ENCODE peak calls at places on chromosomes 13 and 19, in four cellular contexts. One of them, this sample, is unnamed.

GRCh38 chr13:34842466-34842865 is 99.6 kb upstream of the NBEA start:
- DNase-seq in uterus: no peak
- DNase-seq in prostate gland: no peak
- DNase-seq in tibial nerve: no peak
- DNase-seq in this sample: no peak

GRCh38 chr19:52274191-52274590 is 4.8 kb downstream of the ZNF766 start:
- DNase-seq in uterus: no peak
- DNase-seq in prostate gland: no peak
- DNase-seq in tibial nerve: no peak
- DNase-seq in this sample: no peak

GRCh38 chr13:76425930-76426329 is 460.3 kb downstream of the KCTD12 start:
- DNase-seq in tibial nerve: no peak
- DNase-seq in prostate gland: no peak
- DNase-seq in uterus: no peak
- DNase-seq in this sample: no peak

GRCh38 chr19:12137541-12137940 is 2.6 kb downstream of the ZNF20 start:
- DNase-seq in prostate gland: no peak
- DNase-seq in tibial nerve: no peak
- DNase-seq in uterus: no peak
- DNase-seq in this sample: no peak

GRCh38 chr19:19541572-19541971 is 3.5 kb downstream of the CILP2 start:
- DNase-seq in prostate gland: no peak
- DNase-seq in tibial nerve: no peak
- DNase-seq in uterus: no peak
- DNase-seq in this sample: no peak

GRCh38 chr19:2841858-2842574 is 741 bp downstream of the ZNF555 start:
- DNase-seq in uterus: no peak
- DNase-seq in prostate gland: no peak
- DNase-seq in tibial nerve: no peak
- DNase-seq in this sample: no peak

GRCh38 chr13:28602580-28602979 is 56.4 kb upstream of the POMP start:
- DNase-seq in uterus: no peak
- DNase-seq in tibial nerve: no peak
- DNase-seq in prostate gland: no peak
- DNase-seq in this sample: no peak

GRCh38 chr19:15836595-15837398 is 21.3 kb upstream of the OR10H1 start:
- DNase-seq in prostate gland: peak; percentile 98
- DNase-seq in uterus: peak; percentile 98
- DNase-seq in tibial nerve: peak; percentile 99
- DNase-seq in this sample: peak; percentile 99

GRCh38 chr13:100808330-100808729 is 133.7 kb upstream of the TMTC4 start:
- DNase-seq in uterus: no peak
- DNase-seq in prostate gland: no peak
- DNase-seq in tibial nerve: no peak
- DNase-seq in this sample: no peak

GRCh38 chr13:23626730-23627129 is 56.5 kb downstream of the TNFRSF19 start:
- DNase-seq in uterus: no peak
- DNase-seq in prostate gland: peak; percentile 50
- DNase-seq in tibial nerve: no peak
- DNase-seq in this sample: no peak

GRCh38 chr19:46586294-46586693 is 14.8 kb upstream of the CALM3 start:
- DNase-seq in prostate gland: no peak
- DNase-seq in uterus: no peak
- DNase-seq in tibial nerve: no peak
- DNase-seq in this sample: no peak

GRCh38 chr19:2578911-2579677 is 103.2 kb downstream of the GADD45B start:
- DNase-seq in prostate gland: peak; percentile 91
- DNase-seq in tibial nerve: peak; percentile 87
- DNase-seq in uterus: peak; percentile 86
- DNase-seq in this sample: peak; percentile 98

GRCh38 chr19:49591731-49592485 is 926 bp downstream of the PRR12 start:
- DNase-seq in tibial nerve: no peak
- DNase-seq in uterus: peak; percentile 55
- DNase-seq in prostate gland: no peak
- DNase-seq in this sample: no peak

GRCh38 chr19:49019242-49019932 is 2.5 kb upstream of the LHB start:
- DNase-seq in tibial nerve: peak; percentile 25
- DNase-seq in uterus: peak; percentile 64
- DNase-seq in prostate gland: peak; percentile 69
- DNase-seq in this sample: no peak

GRCh38 chr13:22749626-22750025 is 431.2 kb upstream of the SGCG start:
- DNase-seq in tibial nerve: no peak
- DNase-seq in prostate gland: no peak
- DNase-seq in uterus: no peak
- DNase-seq in this sample: no peak

GRCh38 chr13:29674532-29674931 is 79.0 kb upstream of the SLC7A1 start:
- DNase-seq in uterus: no peak
- DNase-seq in tibial nerve: no peak
- DNase-seq in prostate gland: no peak
- DNase-seq in this sample: no peak

GRCh38 chr19:51469162-51469561 is 9.2 kb upstream of the CEACAM18 start:
- DNase-seq in tibial nerve: no peak
- DNase-seq in prostate gland: no peak
- DNase-seq in uterus: no peak
- DNase-seq in this sample: no peak

GRCh38 chr19:18377026-18377425 is 8.9 kb upstream of the GDF15 start:
- DNase-seq in uterus: no peak
- DNase-seq in tibial nerve: no peak
- DNase-seq in prostate gland: peak; percentile 62
- DNase-seq in this sample: no peak

GRCh38 chr19:57664269-57665127 is 4.2 kb upstream of the ZSCAN4 start:
- DNase-seq in prostate gland: peak; percentile 14
- DNase-seq in tibial nerve: no peak
- DNase-seq in uterus: peak; percentile 40
- DNase-seq in this sample: no peak

GRCh38 chr19:8209111-8209964 is at the start of gene CERS4:
- DNase-seq in tibial nerve: peak; percentile 30
- DNase-seq in uterus: peak; percentile 85
- DNase-seq in prostate gland: peak; percentile 76
- DNase-seq in this sample: no peak

GRCh38 chr13:46321494-46322225 is 65.4 kb downstream of the RUBCNL start:
- DNase-seq in prostate gland: peak; percentile 36
- DNase-seq in tibial nerve: peak; percentile 61
- DNase-seq in uterus: peak; percentile 27
- DNase-seq in this sample: no peak

GRCh38 chr13:40127476-40127875 is 472.0 kb downstream of the COG6 start:
- DNase-seq in tibial nerve: no peak
- DNase-seq in uterus: no peak
- DNase-seq in prostate gland: no peak
- DNase-seq in this sample: no peak

GRCh38 chr13:26614721-26615120 is 57.2 kb downstream of the WASF3 start:
- DNase-seq in tibial nerve: no peak
- DNase-seq in prostate gland: no peak
- DNase-seq in uterus: no peak
- DNase-seq in this sample: no peak

GRCh38 chr13:26621731-26622401 is 64.4 kb downstream of the WASF3 start:
- DNase-seq in prostate gland: no peak
- DNase-seq in tibial nerve: no peak
- DNase-seq in uterus: no peak
- DNase-seq in this sample: no peak

GRCh38 chr13:26618726-26619125 is 61.2 kb downstream of the WASF3 start:
- DNase-seq in prostate gland: no peak
- DNase-seq in tibial nerve: no peak
- DNase-seq in uterus: no peak
- DNase-seq in this sample: no peak

GRCh38 chr13:26619321-26619720 is 61.8 kb downstream of the WASF3 start:
- DNase-seq in tibial nerve: no peak
- DNase-seq in uterus: no peak
- DNase-seq in prostate gland: no peak
- DNase-seq in this sample: no peak

GRCh38 chr13:26616126-26616525 is 58.6 kb downstream of the WASF3 start:
- DNase-seq in uterus: no peak
- DNase-seq in tibial nerve: no peak
- DNase-seq in prostate gland: no peak
- DNase-seq in this sample: no peak
- H3K36me3 ChIP-seq in uterus: no peaks in the 10 kb centered on the region
- H3K36me3 ChIP-seq in tibial nerve: no peaks in the 10 kb centered on the region
- H3K36me3 ChIP-seq in prostate gland: no peaks in the 10 kb centered on the region
- H3K36me3 ChIP-seq in this sample: no peaks in the 10 kb centered on the region

GRCh38 chr19:38851622-38852230 is 1.9 kb upstream of the HNRNPL start:
- DNase-seq in tibial nerve: peak; percentile 93
- DNase-seq in prostate gland: peak; percentile 96
- DNase-seq in uterus: peak; percentile 93
- DNase-seq in this sample: peak; percentile 98

GRCh38 chr19:38850976-38851621 is 1.3 kb upstream of the HNRNPL start:
- DNase-seq in uterus: peak; percentile 59
- DNase-seq in prostate gland: no peak
- DNase-seq in tibial nerve: no peak
- DNase-seq in this sample: no peak

GRCh38 chr19:38850231-38850975 is 617 bp upstream of the HNRNPL start:
- DNase-seq in tibial nerve: peak; percentile 100
- DNase-seq in prostate gland: peak; percentile 100
- DNase-seq in uterus: peak; percentile 99
- DNase-seq in this sample: peak; percentile 100

GRCh38 chr19:38853214-38853613 is 3.4 kb upstream of the HNRNPL start:
- DNase-seq in uterus: no peak
- DNase-seq in prostate gland: no peak
- DNase-seq in tibial nerve: no peak
- DNase-seq in this sample: no peak

DNA sequence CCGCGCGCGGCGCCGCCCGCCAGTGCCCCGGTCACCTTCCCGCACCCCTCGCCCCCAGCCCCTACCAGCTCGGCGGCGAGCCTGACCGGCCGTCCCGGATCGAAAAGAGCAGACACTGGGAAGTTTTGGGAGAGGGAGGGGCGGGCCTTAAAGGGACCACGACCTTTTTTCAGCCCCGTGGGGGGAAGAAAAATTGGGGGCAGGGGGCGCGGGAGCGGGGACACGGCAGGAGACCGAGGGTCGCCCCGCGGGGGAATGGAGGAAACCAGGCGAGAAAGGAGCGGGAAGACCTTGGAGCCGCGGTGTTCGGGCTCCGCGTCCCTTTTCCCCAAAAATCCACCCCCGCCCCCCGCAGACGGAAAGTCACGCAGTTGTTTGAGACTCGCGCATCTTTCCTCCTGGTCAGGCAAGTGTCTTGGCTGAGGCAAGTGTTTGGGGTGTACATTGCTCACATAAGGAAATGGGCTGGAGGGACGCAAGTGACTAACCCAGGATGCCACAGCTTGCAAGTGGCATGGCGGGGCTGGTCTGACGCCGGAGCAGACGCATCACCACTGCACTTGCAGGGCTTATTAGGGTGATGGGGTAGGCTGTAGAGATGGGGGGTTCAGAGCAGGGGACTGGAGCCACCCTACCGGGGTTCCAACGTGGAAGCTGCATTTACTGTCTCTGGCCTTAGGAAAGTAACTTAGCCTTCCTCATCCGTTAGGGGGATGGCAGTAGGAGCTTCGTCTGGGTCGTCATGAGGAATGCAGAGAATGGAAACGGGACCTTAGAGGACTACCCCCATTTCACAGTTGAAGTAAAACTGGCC is 2.7 kb upstream of the HNRNPL start:
- DNase-seq in tibial nerve: peak; percentile 51
- DNase-seq in uterus: peak; percentile 70
- DNase-seq in prostate gland: peak; percentile 44
- DNase-seq in this sample: no peak
- TF ChIP-seq POLR2A in tibial nerve: no peak
- TF ChIP-seq POLR2A in uterus: no peak
- TF ChIP-seq POLR2A in prostate gland: peak; percentile 15
- TF ChIP-seq POLR2A in this sample: peak; percentile 10

GRCh38 chr13:111632906-111633305 is 312.5 kb downstream of the TEX29 start:
- DNase-seq in tibial nerve: no peak
- DNase-seq in prostate gland: no peak
- DNase-seq in uterus: no peak
- DNase-seq in this sample: no peak

GRCh38 chr13:111629016-111629415 is 308.6 kb downstream of the TEX29 start:
- DNase-seq in prostate gland: no peak
- DNase-seq in tibial nerve: no peak
- DNase-seq in uterus: no peak
- DNase-seq in this sample: no peak

GRCh38 chr13:111629933-111630332 is 309.5 kb downstream of the TEX29 start:
- DNase-seq in tibial nerve: no peak
- DNase-seq in uterus: no peak
- DNase-seq in prostate gland: no peak
- DNase-seq in this sample: no peak

GRCh38 chr13:111629457-111629856 is 309.0 kb downstream of the TEX29 start:
- DNase-seq in prostate gland: no peak
- DNase-seq in tibial nerve: no peak
- DNase-seq in uterus: no peak
- DNase-seq in this sample: no peak

GRCh38 chr13:111630411-111630810 is 310.0 kb downstream of the TEX29 start:
- DNase-seq in tibial nerve: no peak
- DNase-seq in uterus: no peak
- DNase-seq in prostate gland: no peak
- DNase-seq in this sample: no peak
- TF ChIP-seq CTCF in tibial nerve: no peak
- TF ChIP-seq CTCF in uterus: no peak
- TF ChIP-seq CTCF in prostate gland: no peak
- TF ChIP-seq CTCF in this sample: no peak

DNA sequence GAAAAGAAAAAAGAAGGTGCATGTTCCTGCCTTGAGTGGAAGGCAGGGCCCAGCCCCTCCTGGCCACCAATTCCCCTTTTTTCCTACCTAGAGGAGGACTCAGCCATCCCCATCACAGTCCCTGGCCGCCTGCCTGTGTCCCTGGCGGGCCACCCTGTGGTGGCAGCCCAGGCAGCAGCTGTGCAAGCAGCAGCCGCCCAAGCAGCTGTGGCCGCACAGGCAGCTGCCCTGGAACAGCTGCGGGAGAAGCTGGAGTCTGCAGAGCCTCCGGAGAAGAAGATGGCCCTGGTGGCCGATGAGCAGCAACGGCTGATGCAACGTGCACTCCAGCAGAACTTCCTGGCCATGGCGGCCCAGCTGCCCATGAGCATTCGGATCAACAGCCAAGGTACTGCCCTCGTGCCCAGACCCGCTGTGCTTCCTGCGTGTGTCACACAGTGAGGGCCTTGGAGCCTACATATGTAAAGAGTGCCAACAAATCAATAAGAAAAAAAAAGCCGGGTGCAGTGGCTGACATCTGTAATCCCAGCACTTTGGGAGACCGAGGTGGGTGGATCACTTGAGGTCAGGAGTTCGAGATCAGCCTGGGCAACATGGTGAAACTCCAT is 17.6 kb upstream of the WDR18 start:
- DNase-seq in tibial nerve: no peak
- DNase-seq in prostate gland: no peak
- DNase-seq in uterus: no peak
- DNase-seq in this sample: no peak
- H3K36me3 ChIP-seq in tibial nerve: no peaks in the 10 kb centered on the region
- H3K36me3 ChIP-seq in prostate gland: no peaks in the 10 kb centered on the region
- H3K36me3 ChIP-seq in uterus: no peaks in the 10 kb centered on the region
- H3K36me3 ChIP-seq in this sample: peaks cover 54% of the 10 kb centered on the region